ENCODE peak calls at places on chromosomes 7 and 10, in four cellular contexts. H is lower lobe of right lung, P is gastrocnemius medialis, Y is psoas muscle. E is an unnamed sample.

GRCh38 chr7:74376256-74377036 is 77.3 kb upstream of the GTF2IRD1 start:
- DNase-seq in H (no peak), P (no peak), Y (no peak), E (no peak)

GRCh38 chr7:7221602-7222038 is 39.3 kb downstream of the C1GALT1 start:
- DNase-seq in H (no peak), P (no peak), Y (no peak), E (peak)

GRCh38 chr7:73885433-73885974 is 24.5 kb downstream of the TMEM270 start:
- DNase-seq in H (no peak), P (no peak), Y (no peak), E (no peak)

GRCh38 chr7:142568430-142569097 is 180.7 kb upstream of the PRSS1 start:
- DNase-seq in H (no peak), P (no peak), Y (no peak), E (peak)

GRCh38 chr10:70558871-70559810 is 43.4 kb downstream of the PRF1 start:
- DNase-seq in H (peak), P (no peak), Y (peak), E (no peak)

GRCh38 chr10:44581996-44582395 is 197.1 kb upstream of the CXCL12 start:
- DNase-seq in H (no peak), P (no peak), Y (no peak), E (no peak)

GRCh38 chr7:31549621-31550020 is 35.7 kb downstream of the ITPRID1 start:
- DNase-seq in H (no peak), P (no peak), Y (no peak), E (no peak)

GRCh38 chr10:75407716-75408511 is 6.3 kb upstream of the ZNF503 start:
- DNase-seq in H (peak), P (no peak), Y (peak), E (no peak)

GRCh38 chr10:117362313-117362712 is 12.9 kb downstream of the PDZD8 start:
- DNase-seq in H (no peak), P (no peak), Y (no peak), E (no peak)

GRCh38 chr10:72802291-72803118 is 91.0 kb upstream of the OIT3 start:
- DNase-seq in H (no peak), P (no peak), Y (no peak), E (no peak)

GRCh38 chr10:49552277-49552676 is 13.4 kb upstream of the ERCC6 start:
- DNase-seq in H (no peak), P (no peak), Y (no peak), E (no peak)

GRCh38 chr7:92934096-92934495 is 97.7 kb upstream of the CDK6 start:
- DNase-seq in H (no peak), P (no peak), Y (no peak), E (no peak)

GRCh38 chr10:117537904-117538524 is 4.5 kb upstream of the EMX2 start:
- DNase-seq in H (no peak), P (no peak), Y (no peak), E (no peak)

GRCh38 chr7:12550956-12551355 is 19.6 kb upstream of the SCIN start:
- DNase-seq in H (no peak), P (no peak), Y (no peak), E (no peak)

GRCh38 chr7:5143935-5144903 is 45.8 kb upstream of the WIPI2 start:
- DNase-seq in H (no peak), P (no peak), Y (no peak), E (no peak)

GRCh38 chr7:504221-505081 is 15.2 kb downstream of the PDGFA start:
- DNase-seq in H (peak), P (no peak), Y (peak), E (no peak)

GRCh38 chr7:36161996-36162395 is 8.9 kb downstream of the EEPD1 start:
- DNase-seq in H (no peak), P (no peak), Y (no peak), E (no peak)

GRCh38 chr7:105139381-105139780 is 125.4 kb downstream of the KMT2E start:
- DNase-seq in H (no peak), P (no peak), Y (no peak), E (no peak)

GRCh38 chr7:105133986-105134655 is 120.1 kb downstream of the KMT2E start:
- DNase-seq in H (no peak), P (no peak), Y (no peak), E (no peak)

GRCh38 chr7:105137898-105138297 is 123.9 kb downstream of the KMT2E start:
- DNase-seq in H (no peak), P (no peak), Y (no peak), E (no peak)

GRCh38 chr7:105133358-105133757 is 119.4 kb downstream of the KMT2E start:
- DNase-seq in H (no peak), P (no peak), Y (no peak), E (no peak)

DNA sequence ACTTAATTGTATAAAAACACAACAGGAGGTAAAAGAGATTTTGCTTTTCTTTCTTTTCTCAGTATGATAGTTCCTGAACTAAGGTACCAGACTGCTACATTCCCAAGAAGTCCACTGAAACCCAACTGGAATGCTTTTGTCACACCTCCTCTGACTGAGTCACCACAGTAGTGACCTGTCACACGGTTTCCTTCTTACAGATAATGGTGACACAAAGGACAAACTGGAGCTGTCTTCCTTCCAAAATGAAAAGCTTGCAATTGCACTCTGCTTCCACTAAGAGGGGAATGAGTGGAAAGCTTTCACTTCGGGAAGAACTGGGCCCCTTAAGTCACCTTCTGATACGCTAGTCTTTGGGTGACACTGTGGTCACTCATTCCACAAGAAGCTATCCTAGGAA is 122.2 kb downstream of the KMT2E start:
- DNase-seq in H (no peak), P (no peak), Y (no peak), E (no peak)
- TF ChIP-seq CTCF in H (no peak), P (no peak), Y (no peak), E (peak)

GRCh38 chr10:12605580-12606405 is 256.4 kb downstream of the CAMK1D start:
- DNase-seq in H (peak), P (peak), Y (peak), E (peak)

GRCh38 chr10:12603766-12604470 is 254.6 kb downstream of the CAMK1D start:
- DNase-seq in H (no peak), P (no peak), Y (no peak), E (no peak)

GRCh38 chr10:12608761-12609160 is 259.4 kb downstream of the CAMK1D start:
- DNase-seq in H (no peak), P (no peak), Y (no peak), E (no peak)

GRCh38 chr10:12609435-12609834 is 260.1 kb downstream of the CAMK1D start:
- DNase-seq in H (no peak), P (no peak), Y (no peak), E (no peak)

DNA sequence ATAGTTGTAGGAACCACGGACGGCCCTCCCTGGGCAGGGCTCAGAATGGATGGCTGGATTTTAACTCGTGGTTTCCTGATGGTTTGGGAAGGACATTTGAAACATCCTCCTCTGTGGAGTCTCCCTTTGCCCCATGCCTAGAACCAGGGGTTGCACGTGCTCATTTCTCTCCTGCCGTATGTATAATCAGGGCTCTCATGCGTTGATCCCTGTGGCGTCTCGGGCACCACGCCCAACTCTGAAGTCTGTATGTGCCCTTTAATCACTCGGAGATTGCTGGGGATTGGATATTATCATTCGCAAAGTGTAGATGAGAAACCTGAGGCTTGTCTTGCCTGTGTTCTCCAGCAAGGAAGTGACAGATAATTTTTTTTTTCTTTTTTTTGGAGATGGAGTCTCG is 257.1 kb downstream of the CAMK1D start:
- DNase-seq in H (no peak), P (no peak), Y (no peak), E (no peak)
- H3K4me3 ChIP-seq in H (no peak), P (no peak), Y (no peak), E (peak)

GRCh38 chr10:100551231-100551630 is 15.5 kb downstream of the HIF1AN start:
- DNase-seq in H (no peak), P (no peak), Y (no peak), E (no peak)
- TF ChIP-seq CTCF in H (no peak), P (no peak), Y (no peak), E (no peak)

GRCh38 chr7:28940741-28941385 is 17.3 kb downstream of the TRIL start:
- DNase-seq in H (no peak), P (no peak), Y (no peak), E (no peak)
- H3K4me3 ChIP-seq in H (no peak), P (no peak), Y (no peak), E (no peak)

GRCh38 chr10:6086375-6087233 is 2.2 kb upstream of the RBM17 start:
- DNase-seq in H (peak), P (peak), Y (peak), E (peak)
- TF ChIP-seq CTCF in H (peak), P (peak), Y (peak), E (peak)

GRCh38 chr10:29559996-29560395 is 74.8 kb downstream of the SVIL start:
- DNase-seq in H (no peak), P (no peak), Y (no peak), E (no peak)

GRCh38 chr10:29557665-29558064 is 77.1 kb downstream of the SVIL start:
- DNase-seq in H (no peak), P (no peak), Y (no peak), E (no peak)

GRCh38 chr10:29563420-29564035 is 71.2 kb downstream of the SVIL start:
- DNase-seq in H (no peak), P (no peak), Y (no peak), E (no peak)
- H3K4me3 ChIP-seq in H (no peak), P (no peak), Y (no peak), E (no peak)

GRCh38 chr10:92688927-92689662 is 660 bp upstream of the HHEX start:
- DNase-seq in H (no peak), P (no peak), Y (peak), E (no peak)
- TF ChIP-seq CTCF in H (no peak), P (no peak), Y (no peak), E (no peak)

GRCh38 chr10:79443338-79444242 is 1.8 kb downstream of the ZCCHC24 start:
- DNase-seq in H (no peak), P (no peak), Y (no peak), E (no peak)

GRCh38 chr10:79440281-79440680 is 5.1 kb downstream of the ZCCHC24 start:
- DNase-seq in H (no peak), P (no peak), Y (no peak), E (no peak)

GRCh38 chr10:79444243-79445119 is 943 bp downstream of the ZCCHC24 start:
- DNase-seq in H (peak), P (peak), Y (peak), E (no peak)

GRCh38 chr10:79441433-79441832 is 4.0 kb downstream of the ZCCHC24 start:
- DNase-seq in H (no peak), P (no peak), Y (no peak), E (no peak)

DNA sequence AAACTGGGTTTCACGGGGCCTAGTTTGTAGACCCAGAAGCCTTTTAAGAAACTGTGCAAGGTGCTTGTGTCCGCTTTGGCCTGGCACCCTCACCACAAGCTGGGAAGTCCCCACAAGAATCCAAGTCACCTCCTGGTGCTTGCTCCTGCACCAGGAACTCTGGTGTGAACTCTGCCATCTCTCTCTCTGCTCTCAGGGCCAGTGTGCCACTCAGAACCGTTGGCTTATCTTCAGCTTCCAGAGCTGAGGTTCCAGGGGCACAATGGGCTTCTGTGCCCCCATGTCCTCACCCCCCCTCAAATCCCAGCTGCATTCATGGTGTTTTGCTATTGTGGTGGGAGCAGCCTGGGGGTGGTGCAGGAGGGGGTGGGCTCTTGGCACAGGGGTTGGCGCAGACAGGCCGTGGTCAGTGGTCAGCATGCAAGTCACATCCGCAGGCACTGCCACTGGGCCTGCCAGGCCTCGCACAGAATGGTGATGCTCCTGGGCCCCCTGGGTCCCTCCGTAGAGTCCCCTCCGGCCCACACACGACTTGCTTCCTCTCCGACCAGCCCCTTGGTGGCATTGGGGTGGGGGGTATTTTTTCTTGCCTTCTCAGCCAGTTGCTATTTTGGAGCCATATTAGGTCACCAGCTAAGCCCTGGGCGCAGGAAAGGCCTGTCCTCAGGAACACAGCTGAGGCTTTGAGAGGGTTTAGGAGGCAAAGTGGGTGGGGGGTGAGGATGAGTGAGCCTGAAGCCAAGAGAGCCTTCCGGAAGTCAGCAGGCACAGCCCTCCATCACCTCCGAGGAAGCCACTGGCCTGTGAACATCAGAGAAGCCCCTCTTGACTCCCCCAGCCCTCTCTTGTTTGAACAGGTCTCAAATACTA is 3.0 kb downstream of the ZCCHC24 start:
- DNase-seq in H (no peak), P (no peak), Y (no peak), E (no peak)
- H3K4me3 ChIP-seq in H (peak), P (peak), Y (peak), E (no peak)

DNA sequence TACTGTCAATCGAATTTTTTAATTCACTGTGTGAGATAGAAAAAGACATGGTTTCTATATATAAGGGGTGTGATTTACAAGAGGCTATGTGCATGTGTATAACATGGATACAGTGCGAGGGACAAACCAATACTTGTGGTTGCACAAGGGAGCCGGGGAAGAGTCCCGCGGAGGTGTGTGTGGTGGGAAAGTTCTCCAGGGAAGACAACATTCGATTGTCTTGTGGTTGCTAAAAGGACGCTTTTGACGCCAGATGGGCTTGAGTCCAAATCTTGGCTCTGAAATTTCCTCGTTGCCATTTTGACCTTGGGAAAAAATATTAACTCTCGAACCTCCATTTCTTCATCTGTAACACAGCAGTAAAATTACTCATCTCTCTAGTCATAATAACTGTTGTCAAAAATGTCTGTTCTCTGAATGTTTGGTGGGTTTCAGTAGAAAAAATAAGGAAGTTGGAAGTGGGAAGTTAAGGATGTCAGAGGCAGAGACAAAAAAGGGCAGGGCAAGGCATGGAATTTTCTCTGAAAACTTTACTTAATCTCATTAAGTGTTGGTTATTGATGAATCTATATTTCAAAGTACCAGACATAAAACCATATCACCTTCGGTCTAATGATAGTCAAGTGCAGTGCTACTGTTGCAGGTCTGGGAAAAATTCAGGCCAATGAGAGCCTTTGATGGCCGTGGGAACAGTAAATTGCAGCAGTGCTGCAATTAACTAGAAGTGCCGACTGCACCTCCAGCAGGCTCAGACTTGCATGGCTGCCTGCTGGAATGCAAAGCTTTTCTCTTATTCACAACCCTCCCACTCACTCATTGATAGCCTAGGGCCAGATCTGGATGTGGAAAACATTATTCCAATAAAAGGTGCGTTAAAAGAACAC is 16.6 kb downstream of the PLXDC2 start:
- DNase-seq in H (no peak), P (no peak), Y (no peak), E (peak)
- TF ChIP-seq CTCF in H (no peak), P (no peak), Y (no peak), E (no peak)

DNA sequence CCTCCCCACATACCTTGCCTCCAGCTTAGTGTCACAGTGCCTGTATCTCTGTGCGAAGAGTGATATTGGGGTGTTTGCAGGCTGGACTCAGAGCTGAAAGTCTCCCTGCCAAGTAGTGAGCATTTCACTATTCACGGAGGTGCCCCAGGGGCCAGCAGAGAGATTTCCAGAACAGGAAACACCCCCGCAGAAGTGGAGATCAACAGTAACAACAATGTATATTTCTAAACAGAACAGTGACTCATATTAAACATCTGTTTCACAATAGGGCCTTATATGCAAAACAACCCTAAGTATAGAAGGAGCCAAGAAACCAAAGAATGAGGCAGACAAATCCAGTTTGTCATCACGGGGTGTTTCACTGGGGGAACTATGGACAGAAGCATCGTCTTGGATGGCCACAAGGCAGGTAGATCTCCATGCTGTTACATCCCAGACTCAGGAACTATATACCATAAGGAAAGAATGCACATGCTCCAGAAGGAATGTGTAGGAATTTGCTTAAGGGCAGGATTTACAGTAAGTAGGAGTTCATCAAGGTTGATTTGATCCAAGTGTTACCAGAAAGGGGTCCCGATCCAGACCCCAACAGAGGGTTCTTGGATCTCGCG is 29.3 kb upstream of the CCL24 start:
- DNase-seq in H (no peak), P (no peak), Y (no peak), E (no peak)
- H3K4me3 ChIP-seq in H (peak), P (no peak), Y (no peak), E (no peak)